ENCODE peak calls at places on chromosome 18, in five cellular contexts. One of them, this sample, is unnamed.

GRCh38 chr18:48918660-48919415 is 31.9 kb downstream of the SMAD7 start:
- DNase-seq in stimulated activated CD4-positive, alpha-beta T cell treated with anti-CD3 and anti-CD28 coated beads, Interleukin-15, amount 100 ng/mL, for 1 hour: no peak
- DNase-seq in T-helper 9 cell: no peak
- DNase-seq in left cardiac atrium: peak; percentile 18
- DNase-seq in endodermal cell: peak; percentile 49
- DNase-seq in this sample: peak; percentile 15

GRCh38 chr18:3321133-3321812 is 59.3 kb downstream of the MYL12B start:
- DNase-seq in endodermal cell: no peak
- DNase-seq in left cardiac atrium: no peak
- DNase-seq in stimulated activated CD4-positive, alpha-beta T cell treated with anti-CD3 and anti-CD28 coated beads, Interleukin-15, amount 100 ng/mL, for 1 hour: no peak
- DNase-seq in T-helper 9 cell: no peak
- DNase-seq in this sample: no peak

GRCh38 chr18:10661333-10661732 is 135.5 kb downstream of the NAPG start:
- DNase-seq in endodermal cell: no peak
- DNase-seq in T-helper 9 cell: no peak
- DNase-seq in stimulated activated CD4-positive, alpha-beta T cell treated with anti-CD3 and anti-CD28 coated beads, Interleukin-15, amount 100 ng/mL, for 1 hour: no peak
- DNase-seq in left cardiac atrium: no peak
- DNase-seq in this sample: no peak

GRCh38 chr18:69401475-69402218 is 959 bp downstream of the DOK6 start:
- DNase-seq in stimulated activated CD4-positive, alpha-beta T cell treated with anti-CD3 and anti-CD28 coated beads, Interleukin-15, amount 100 ng/mL, for 1 hour: no peak
- DNase-seq in endodermal cell: peak; percentile 65
- DNase-seq in T-helper 9 cell: no peak
- DNase-seq in left cardiac atrium: no peak
- DNase-seq in this sample: peak; percentile 17

GRCh38 chr18:45626330-45627203 is 11.3 kb downstream of the SLC14A2 start:
- DNase-seq in stimulated activated CD4-positive, alpha-beta T cell treated with anti-CD3 and anti-CD28 coated beads, Interleukin-15, amount 100 ng/mL, for 1 hour: no peak
- DNase-seq in endodermal cell: peak; percentile 81
- DNase-seq in left cardiac atrium: no peak
- DNase-seq in T-helper 9 cell: no peak
- DNase-seq in this sample: no peak

GRCh38 chr18:53457068-53457467 is 767.4 kb downstream of the MBD2 start:
- DNase-seq in left cardiac atrium: no peak
- DNase-seq in T-helper 9 cell: no peak
- DNase-seq in stimulated activated CD4-positive, alpha-beta T cell treated with anti-CD3 and anti-CD28 coated beads, Interleukin-15, amount 100 ng/mL, for 1 hour: no peak
- DNase-seq in endodermal cell: no peak
- DNase-seq in this sample: no peak

GRCh38 chr18:79727211-79727610 is 47.6 kb downstream of the CTDP1 start:
- DNase-seq in left cardiac atrium: no peak
- DNase-seq in T-helper 9 cell: no peak
- DNase-seq in endodermal cell: no peak
- DNase-seq in stimulated activated CD4-positive, alpha-beta T cell treated with anti-CD3 and anti-CD28 coated beads, Interleukin-15, amount 100 ng/mL, for 1 hour: no peak
- DNase-seq in this sample: no peak

GRCh38 chr18:9943311-9943710 is 29.5 kb downstream of the VAPA start:
- DNase-seq in left cardiac atrium: no peak
- DNase-seq in endodermal cell: no peak
- DNase-seq in T-helper 9 cell: no peak
- DNase-seq in stimulated activated CD4-positive, alpha-beta T cell treated with anti-CD3 and anti-CD28 coated beads, Interleukin-15, amount 100 ng/mL, for 1 hour: no peak
- DNase-seq in this sample: no peak

GRCh38 chr18:5456577-5457466 is 87.0 kb downstream of the EPB41L3 start:
- DNase-seq in T-helper 9 cell: no peak
- DNase-seq in left cardiac atrium: peak; percentile 27
- DNase-seq in endodermal cell: peak; percentile 81
- DNase-seq in stimulated activated CD4-positive, alpha-beta T cell treated with anti-CD3 and anti-CD28 coated beads, Interleukin-15, amount 100 ng/mL, for 1 hour: no peak
- DNase-seq in this sample: no peak

GRCh38 chr18:12741351-12741750 is 38.5 kb downstream of the PSMG2 start:
- DNase-seq in endodermal cell: no peak
- DNase-seq in T-helper 9 cell: no peak
- DNase-seq in left cardiac atrium: no peak
- DNase-seq in stimulated activated CD4-positive, alpha-beta T cell treated with anti-CD3 and anti-CD28 coated beads, Interleukin-15, amount 100 ng/mL, for 1 hour: no peak
- DNase-seq in this sample: no peak

GRCh38 chr18:40662898-40663437 is 1292.1 kb upstream of the PIK3C3 start:
- DNase-seq in stimulated activated CD4-positive, alpha-beta T cell treated with anti-CD3 and anti-CD28 coated beads, Interleukin-15, amount 100 ng/mL, for 1 hour: no peak
- DNase-seq in endodermal cell: no peak
- DNase-seq in T-helper 9 cell: no peak
- DNase-seq in left cardiac atrium: no peak
- DNase-seq in this sample: no peak

GRCh38 chr18:22345733-22346132 is 72.0 kb downstream of the CTAGE1 start:
- DNase-seq in T-helper 9 cell: no peak
- DNase-seq in left cardiac atrium: no peak
- DNase-seq in stimulated activated CD4-positive, alpha-beta T cell treated with anti-CD3 and anti-CD28 coated beads, Interleukin-15, amount 100 ng/mL, for 1 hour: no peak
- DNase-seq in endodermal cell: no peak
- DNase-seq in this sample: peak; percentile 47

GRCh38 chr18:55501594-55502345 is 86.2 kb downstream of the TCF4 start:
- DNase-seq in left cardiac atrium: no peak
- DNase-seq in T-helper 9 cell: no peak
- DNase-seq in endodermal cell: peak; percentile 54
- DNase-seq in stimulated activated CD4-positive, alpha-beta T cell treated with anti-CD3 and anti-CD28 coated beads, Interleukin-15, amount 100 ng/mL, for 1 hour: no peak
- DNase-seq in this sample: no peak

GRCh38 chr18:37987901-37988300 is 422.3 kb upstream of the CELF4 start:
- DNase-seq in T-helper 9 cell: no peak
- DNase-seq in left cardiac atrium: no peak
- DNase-seq in stimulated activated CD4-positive, alpha-beta T cell treated with anti-CD3 and anti-CD28 coated beads, Interleukin-15, amount 100 ng/mL, for 1 hour: no peak
- DNase-seq in endodermal cell: no peak
- DNase-seq in this sample: no peak

GRCh38 chr18:76707534-76707933 is 114.8 kb upstream of the ZNF236 start:
- DNase-seq in endodermal cell: no peak
- DNase-seq in T-helper 9 cell: no peak
- DNase-seq in stimulated activated CD4-positive, alpha-beta T cell treated with anti-CD3 and anti-CD28 coated beads, Interleukin-15, amount 100 ng/mL, for 1 hour: no peak
- DNase-seq in left cardiac atrium: no peak
- DNase-seq in this sample: no peak

GRCh38 chr18:11997466-11997865 is 16.2 kb downstream of the IMPA2 start:
- DNase-seq in endodermal cell: no peak
- DNase-seq in stimulated activated CD4-positive, alpha-beta T cell treated with anti-CD3 and anti-CD28 coated beads, Interleukin-15, amount 100 ng/mL, for 1 hour: no peak
- DNase-seq in T-helper 9 cell: no peak
- DNase-seq in left cardiac atrium: no peak
- DNase-seq in this sample: no peak

GRCh38 chr18:78632111-78632541 is 347.5 kb upstream of the SALL3 start:
- DNase-seq in stimulated activated CD4-positive, alpha-beta T cell treated with anti-CD3 and anti-CD28 coated beads, Interleukin-15, amount 100 ng/mL, for 1 hour: no peak
- DNase-seq in endodermal cell: no peak
- DNase-seq in T-helper 9 cell: no peak
- DNase-seq in left cardiac atrium: no peak
- DNase-seq in this sample: no peak

GRCh38 chr18:11074879-11075278 is 74.5 kb downstream of the PIEZO2 start:
- DNase-seq in T-helper 9 cell: no peak
- DNase-seq in stimulated activated CD4-positive, alpha-beta T cell treated with anti-CD3 and anti-CD28 coated beads, Interleukin-15, amount 100 ng/mL, for 1 hour: no peak
- DNase-seq in left cardiac atrium: no peak
- DNase-seq in endodermal cell: no peak
- DNase-seq in this sample: no peak

GRCh38 chr18:12361770-12362378 is 15.2 kb downstream of the AFG3L2 start:
- DNase-seq in T-helper 9 cell: no peak
- DNase-seq in stimulated activated CD4-positive, alpha-beta T cell treated with anti-CD3 and anti-CD28 coated beads, Interleukin-15, amount 100 ng/mL, for 1 hour: no peak
- DNase-seq in left cardiac atrium: peak; percentile 73
- DNase-seq in endodermal cell: no peak
- DNase-seq in this sample: peak; percentile 56

GRCh38 chr18:46204143-46204542 is 100.0 kb downstream of the HAUS1 start:
- DNase-seq in T-helper 9 cell: no peak
- DNase-seq in left cardiac atrium: no peak
- DNase-seq in stimulated activated CD4-positive, alpha-beta T cell treated with anti-CD3 and anti-CD28 coated beads, Interleukin-15, amount 100 ng/mL, for 1 hour: no peak
- DNase-seq in endodermal cell: no peak
- DNase-seq in this sample: no peak

GRCh38 chr18:62914868-62915267 is 199.5 kb downstream of the PHLPP1 start:
- DNase-seq in stimulated activated CD4-positive, alpha-beta T cell treated with anti-CD3 and anti-CD28 coated beads, Interleukin-15, amount 100 ng/mL, for 1 hour: no peak
- DNase-seq in left cardiac atrium: no peak
- DNase-seq in T-helper 9 cell: no peak
- DNase-seq in endodermal cell: no peak
- DNase-seq in this sample: no peak

GRCh38 chr18:23142285-23142929 is 7.1 kb downstream of the CABLES1 start:
- DNase-seq in endodermal cell: no peak
- DNase-seq in stimulated activated CD4-positive, alpha-beta T cell treated with anti-CD3 and anti-CD28 coated beads, Interleukin-15, amount 100 ng/mL, for 1 hour: no peak
- DNase-seq in left cardiac atrium: no peak
- DNase-seq in T-helper 9 cell: no peak
- DNase-seq in this sample: no peak

GRCh38 chr18:48036191-48036590 is 105.7 kb upstream of the SMAD2 start:
- DNase-seq in endodermal cell: peak; percentile 34
- DNase-seq in stimulated activated CD4-positive, alpha-beta T cell treated with anti-CD3 and anti-CD28 coated beads, Interleukin-15, amount 100 ng/mL, for 1 hour: no peak
- DNase-seq in left cardiac atrium: peak; percentile 45
- DNase-seq in T-helper 9 cell: no peak
- DNase-seq in this sample: no peak

GRCh38 chr18:56967032-56967431 is 179.9 kb upstream of the BOD1L2 start:
- DNase-seq in stimulated activated CD4-positive, alpha-beta T cell treated with anti-CD3 and anti-CD28 coated beads, Interleukin-15, amount 100 ng/mL, for 1 hour: no peak
- DNase-seq in T-helper 9 cell: no peak
- DNase-seq in endodermal cell: peak; percentile 59
- DNase-seq in left cardiac atrium: no peak
- DNase-seq in this sample: no peak

GRCh38 chr18:44536619-44537018 is 144.1 kb upstream of the SETBP1 start:
- DNase-seq in left cardiac atrium: no peak
- DNase-seq in stimulated activated CD4-positive, alpha-beta T cell treated with anti-CD3 and anti-CD28 coated beads, Interleukin-15, amount 100 ng/mL, for 1 hour: no peak
- DNase-seq in T-helper 9 cell: no peak
- DNase-seq in endodermal cell: no peak
- DNase-seq in this sample: no peak

GRCh38 chr18:57230861-57231260 is 84.0 kb downstream of the BOD1L2 start:
- DNase-seq in endodermal cell: no peak
- DNase-seq in left cardiac atrium: no peak
- DNase-seq in stimulated activated CD4-positive, alpha-beta T cell treated with anti-CD3 and anti-CD28 coated beads, Interleukin-15, amount 100 ng/mL, for 1 hour: no peak
- DNase-seq in T-helper 9 cell: no peak
- DNase-seq in this sample: no peak

GRCh38 chr18:10377956-10378355 is 76.5 kb upstream of the APCDD1 start:
- DNase-seq in left cardiac atrium: no peak
- DNase-seq in endodermal cell: no peak
- DNase-seq in stimulated activated CD4-positive, alpha-beta T cell treated with anti-CD3 and anti-CD28 coated beads, Interleukin-15, amount 100 ng/mL, for 1 hour: no peak
- DNase-seq in T-helper 9 cell: no peak
- DNase-seq in this sample: no peak

GRCh38 chr18:44837491-44838185 is 156.9 kb downstream of the SETBP1 start:
- DNase-seq in stimulated activated CD4-positive, alpha-beta T cell treated with anti-CD3 and anti-CD28 coated beads, Interleukin-15, amount 100 ng/mL, for 1 hour: no peak
- DNase-seq in left cardiac atrium: no peak
- DNase-seq in endodermal cell: no peak
- DNase-seq in T-helper 9 cell: no peak
- DNase-seq in this sample: no peak

GRCh38 chr18:31636387-31636786 is 44.7 kb downstream of the TTR start:
- DNase-seq in left cardiac atrium: no peak
- DNase-seq in stimulated activated CD4-positive, alpha-beta T cell treated with anti-CD3 and anti-CD28 coated beads, Interleukin-15, amount 100 ng/mL, for 1 hour: no peak
- DNase-seq in T-helper 9 cell: no peak
- DNase-seq in endodermal cell: no peak
- DNase-seq in this sample: no peak

GRCh38 chr18:58633874-58634273 is 5.0 kb upstream of the ALPK2 start:
- DNase-seq in left cardiac atrium: no peak
- DNase-seq in stimulated activated CD4-positive, alpha-beta T cell treated with anti-CD3 and anti-CD28 coated beads, Interleukin-15, amount 100 ng/mL, for 1 hour: no peak
- DNase-seq in T-helper 9 cell: no peak
- DNase-seq in endodermal cell: no peak
- DNase-seq in this sample: no peak